ENCODE peak calls at places on chromosomes 7 and 10, in seven cellular contexts. Y is DMS 273 treated with DMSO at 0.1 percent for 48 hours, S is GM12892, G is NCI-H2029, P is hypothalamus, X is choroid plexus epithelial cell, E is GM12891. I is an unnamed sample.

GRCh38 chr7:29636009-29636351 is 72.3 kb downstream of the PRR15 start:
- DNase-seq in Y (no peak), S (no peak), G (no peak), P (no peak), X (no peak), E (no peak), I (no peak)

GRCh38 chr7:156368459-156368858 is 272.1 kb upstream of the RNF32 start:
- DNase-seq in Y (no peak), S (no peak), G (no peak), P (no peak), X (no peak), E (no peak), I (no peak)

GRCh38 chr10:30509508-30509907 is 75.5 kb downstream of the MAP3K8 start:
- DNase-seq in Y (no peak), S (no peak), G (no peak), P (no peak), X (no peak), E (no peak), I (no peak)

GRCh38 chr10:68153473-68154210 is 44.4 kb downstream of the MYPN start:
- DNase-seq in Y (peak), S (no peak), G (peak), P (peak), X (peak), E (no peak), I (peak)

GRCh38 chr7:2602736-2603387 is 28.9 kb upstream of the TTYH3 start:
- DNase-seq in Y (no peak), S (no peak), G (no peak), P (no peak), X (no peak), E (no peak), I (no peak)

GRCh38 chr10:47396311-47396717 is 12.2 kb upstream of the ZNF488 start:
- DNase-seq in Y (no peak), S (no peak), G (no peak), P (no peak), X (no peak), E (no peak), I (peak)

GRCh38 chr10:112304460-112304859 is 21.3 kb downstream of the TECTB start:
- DNase-seq in Y (no peak), S (no peak), G (no peak), P (no peak), X (peak), E (no peak), I (no peak)

GRCh38 chr10:131822013-131822693 is 78.7 kb upstream of the PPP2R2D start:
- DNase-seq in Y (no peak), S (no peak), G (no peak), P (no peak), X (no peak), E (no peak), I (no peak)

GRCh38 chr10:25682203-25682950 is 251.7 kb upstream of the MYO3A start:
- DNase-seq in Y (no peak), S (no peak), G (peak), P (peak), X (peak), E (no peak), I (no peak)

GRCh38 chr10:11505636-11506035 is 105.8 kb downstream of the USP6NL start:
- DNase-seq in Y (no peak), S (no peak), G (no peak), P (peak), X (no peak), E (no peak), I (no peak)

GRCh38 chr7:76383089-76383944 is 24.5 kb upstream of the YWHAG start:
- DNase-seq in Y (no peak), S (no peak), G (no peak), P (no peak), X (peak), E (no peak), I (no peak)

GRCh38 chr7:106372595-106373318 is 88.0 kb upstream of the NAMPT start:
- DNase-seq in Y (no peak), S (no peak), G (no peak), P (no peak), X (no peak), E (no peak), I (no peak)

GRCh38 chr10:33798754-33799153 is 464.3 kb upstream of the NRP1 start:
- DNase-seq in Y (no peak), S (no peak), G (no peak), P (no peak), X (no peak), E (no peak), I (no peak)

GRCh38 chr10:34290412-34291082 is 524.5 kb downstream of the PARD3 start:
- DNase-seq in Y (no peak), S (no peak), G (no peak), P (no peak), X (peak), E (no peak), I (no peak)

GRCh38 chr10:12202230-12202629 is 6.2 kb downstream of the CDC123 start:
- DNase-seq in Y (no peak), S (no peak), G (no peak), P (no peak), X (no peak), E (no peak), I (no peak)

GRCh38 chr7:98927125-98927524 is 48.8 kb downstream of the TRRAP start:
- DNase-seq in Y (no peak), S (no peak), G (no peak), P (no peak), X (no peak), E (no peak), I (no peak)

GRCh38 chr7:26292768-26293560 is 1.3 kb downstream of the SNX10 start:
- DNase-seq in Y (no peak), S (no peak), G (no peak), P (no peak), X (no peak), E (no peak), I (peak)

GRCh38 chr7:152103691-152104090 is 78.2 kb downstream of the GALNT11 start:
- DNase-seq in Y (no peak), S (no peak), G (no peak), P (no peak), X (peak), E (no peak), I (no peak)

GRCh38 chr7:26743205-26743604 is 121.2 kb downstream of the SKAP2 start:
- DNase-seq in Y (no peak), S (no peak), G (no peak), P (no peak), X (no peak), E (no peak), I (no peak)

GRCh38 chr7:139452948-139453672 is 30.4 kb downstream of the KLRG2 start:
- DNase-seq in Y (no peak), S (no peak), G (no peak), P (no peak), X (no peak), E (no peak), I (no peak)

GRCh38 chr7:16697507-16698199 is 51.7 kb downstream of the BZW2 start:
- DNase-seq in Y (no peak), S (no peak), G (no peak), P (no peak), X (peak), E (no peak), I (no peak)

I was measured in NCI-H1417.